ENCODE peak calls at places on chromosomes 11 and 22, in five cellular contexts. One of them, this sample, is unnamed.

GRCh38 chr11:80146231-80146630 is 705.4 kb upstream of the TENM4 start:
- DNase-seq in testis: no peak
- DNase-seq in lower lobe of right lung: no peak
- DNase-seq in B cell: no peak
- DNase-seq in heart left ventricle: no peak
- DNase-seq in this sample: no peak

GRCh38 chr11:848380-848931 is 5.8 kb downstream of the TSPAN4 start:
- DNase-seq in heart left ventricle: peak
- DNase-seq in B cell: peak
- DNase-seq in lower lobe of right lung: no peak
- DNase-seq in testis: no peak
- DNase-seq in this sample: peak

GRCh38 chr11:48024635-48025071 is 44.3 kb downstream of the PTPRJ start:
- DNase-seq in testis: no peak
- DNase-seq in B cell: no peak
- DNase-seq in lower lobe of right lung: no peak
- DNase-seq in heart left ventricle: no peak
- DNase-seq in this sample: no peak

GRCh38 chr11:35524780-35525179 is 636 bp downstream of the PAMR1 start:
- DNase-seq in testis: no peak
- DNase-seq in lower lobe of right lung: no peak
- DNase-seq in heart left ventricle: no peak
- DNase-seq in B cell: no peak
- DNase-seq in this sample: no peak

GRCh38 chr11:126837581-126837980 is 163.0 kb downstream of the KIRREL3 start:
- DNase-seq in B cell: no peak
- DNase-seq in heart left ventricle: no peak
- DNase-seq in lower lobe of right lung: no peak
- DNase-seq in testis: no peak
- DNase-seq in this sample: no peak

GRCh38 chr11:65391007-65391406 is 4.6 kb downstream of the FRMD8 start:
- DNase-seq in lower lobe of right lung: no peak
- DNase-seq in heart left ventricle: peak
- DNase-seq in B cell: no peak
- DNase-seq in testis: peak
- DNase-seq in this sample: peak

GRCh38 chr11:119536801-119537200 is 113.8 kb upstream of the THY1 start:
- DNase-seq in heart left ventricle: no peak
- DNase-seq in lower lobe of right lung: no peak
- DNase-seq in testis: no peak
- DNase-seq in B cell: no peak
- DNase-seq in this sample: no peak

GRCh38 chr11:3121931-3122774 is 43.0 kb downstream of the OSBPL5 start:
- DNase-seq in heart left ventricle: peak
- DNase-seq in testis: no peak
- DNase-seq in B cell: peak
- DNase-seq in lower lobe of right lung: peak
- DNase-seq in this sample: no peak

GRCh38 chr11:47950396-47950795 is 30.0 kb upstream of the PTPRJ start:
- DNase-seq in heart left ventricle: no peak
- DNase-seq in lower lobe of right lung: peak
- DNase-seq in testis: no peak
- DNase-seq in B cell: peak
- DNase-seq in this sample: no peak

GRCh38 chr22:20524004-20524481 is 16.6 kb downstream of the MED15 start:
- DNase-seq in lower lobe of right lung: no peak
- DNase-seq in B cell: no peak
- DNase-seq in heart left ventricle: no peak
- DNase-seq in testis: peak
- DNase-seq in this sample: no peak

GRCh38 chr22:20528405-20528978 is 21.1 kb downstream of the MED15 start:
- DNase-seq in B cell: no peak
- DNase-seq in lower lobe of right lung: peak
- DNase-seq in testis: no peak
- DNase-seq in heart left ventricle: no peak
- DNase-seq in this sample: no peak

GRCh38 chr22:20525048-20525447 is 17.6 kb downstream of the MED15 start:
- DNase-seq in B cell: no peak
- DNase-seq in lower lobe of right lung: no peak
- DNase-seq in heart left ventricle: no peak
- DNase-seq in testis: no peak
- DNase-seq in this sample: no peak

GRCh38 chr22:20526305-20526627 is 18.9 kb downstream of the MED15 start:
- DNase-seq in testis: no peak
- DNase-seq in heart left ventricle: no peak
- DNase-seq in lower lobe of right lung: no peak
- DNase-seq in B cell: no peak
- DNase-seq in this sample: no peak

DNA sequence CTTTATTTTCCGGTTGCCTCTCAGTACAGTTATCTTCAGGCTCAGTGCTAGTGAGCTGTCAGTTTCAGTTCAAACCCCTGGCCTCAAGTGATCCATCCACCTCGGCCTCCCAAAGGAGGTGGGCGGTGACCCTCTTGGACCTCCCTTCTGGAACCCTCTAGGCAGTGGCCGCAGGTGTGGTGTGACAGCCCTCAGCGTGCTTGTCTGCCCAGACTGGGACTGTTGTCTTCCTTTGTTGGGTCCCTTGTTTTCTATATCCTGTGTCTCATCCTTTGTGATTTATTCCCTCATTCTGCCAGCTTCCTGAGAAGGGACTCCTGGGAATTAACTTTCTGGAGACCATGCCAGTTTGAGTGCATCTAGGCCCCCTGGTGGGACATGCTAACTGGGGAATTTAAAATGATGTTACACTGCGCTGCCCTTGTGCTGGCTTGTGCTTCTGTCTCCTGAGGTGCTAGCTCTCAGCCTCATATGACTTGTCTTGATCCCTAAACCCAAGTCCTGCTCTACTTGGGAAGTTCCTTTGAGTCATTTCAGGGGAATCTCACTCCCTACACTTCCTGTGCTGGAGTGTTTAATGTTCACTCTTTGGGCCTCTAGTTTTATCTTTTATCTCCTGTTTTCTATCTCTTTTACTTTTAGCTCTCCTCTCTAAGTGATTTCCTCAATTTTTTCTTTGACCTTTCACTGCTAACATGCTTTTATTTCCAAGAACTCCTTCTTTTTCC is 19.4 kb downstream of the MED15 start:
- DNase-seq in B cell: no peak
- DNase-seq in lower lobe of right lung: no peak
- DNase-seq in heart left ventricle: no peak
- DNase-seq in testis: no peak
- DNase-seq in this sample: no peak
- TF ChIP-seq CTCF in B cell: no peak
- TF ChIP-seq CTCF in lower lobe of right lung: no peak
- TF ChIP-seq CTCF in heart left ventricle: no peak
- TF ChIP-seq CTCF in testis: no peak
- TF ChIP-seq CTCF in this sample: no peak

DNA sequence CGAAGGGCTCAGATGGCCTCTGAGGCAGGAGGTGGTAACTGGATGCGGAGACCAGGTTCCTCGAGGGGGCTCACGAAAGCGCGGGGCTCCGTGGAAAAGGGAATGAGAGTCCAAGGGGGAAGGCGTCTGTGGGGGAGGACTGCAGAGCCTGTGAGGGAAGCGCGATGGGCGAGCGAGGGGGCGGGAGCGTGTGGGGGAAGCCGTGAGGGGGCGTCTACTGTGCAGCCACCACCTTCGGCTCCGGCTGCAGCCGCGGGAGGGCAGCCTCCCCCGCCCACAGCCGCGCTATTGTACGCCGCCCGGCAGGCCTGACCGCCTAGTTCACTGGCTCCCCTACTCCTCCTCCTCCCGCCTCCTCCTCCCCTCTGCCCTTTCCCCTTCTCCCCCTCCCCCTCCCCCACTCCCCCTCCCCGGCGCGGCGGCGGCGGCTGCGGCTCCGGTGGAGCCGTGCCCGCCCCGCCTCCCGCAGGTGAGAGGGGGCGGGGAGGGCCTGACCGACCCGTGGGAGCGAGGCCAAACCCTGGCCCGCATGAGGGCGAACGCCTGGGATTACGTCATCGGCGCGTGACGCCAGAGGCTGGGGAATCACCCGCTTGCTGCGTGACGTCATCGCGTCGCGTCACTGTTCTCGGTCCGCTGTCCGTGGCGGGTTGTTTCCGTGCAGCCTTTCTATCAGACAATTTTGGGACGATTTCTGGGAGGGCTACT is at the start of gene PAK1:
- DNase-seq in lower lobe of right lung: peak
- DNase-seq in testis: peak
- DNase-seq in B cell: peak
- DNase-seq in heart left ventricle: peak
- DNase-seq in this sample: peak
- TF ChIP-seq CTCF in lower lobe of right lung: peak
- TF ChIP-seq CTCF in testis: no peak
- TF ChIP-seq CTCF in B cell: peak
- TF ChIP-seq CTCF in heart left ventricle: peak
- TF ChIP-seq CTCF in this sample: no peak

GRCh38 chr11:12137005-12137690 is 26.8 kb downstream of the MICAL2 start:
- DNase-seq in testis: no peak
- DNase-seq in B cell: no peak
- DNase-seq in lower lobe of right lung: peak
- DNase-seq in heart left ventricle: no peak
- DNase-seq in this sample: no peak

GRCh38 chr11:12132790-12133145 is 22.4 kb downstream of the MICAL2 start:
- DNase-seq in lower lobe of right lung: no peak
- DNase-seq in B cell: no peak
- DNase-seq in heart left ventricle: no peak
- DNase-seq in testis: no peak
- DNase-seq in this sample: no peak

GRCh38 chr11:12134239-12134590 is 23.8 kb downstream of the MICAL2 start:
- DNase-seq in heart left ventricle: peak
- DNase-seq in B cell: no peak
- DNase-seq in testis: no peak
- DNase-seq in lower lobe of right lung: peak
- DNase-seq in this sample: no peak

GRCh38 chr11:12133539-12134238 is 23.3 kb downstream of the MICAL2 start:
- DNase-seq in B cell: no peak
- DNase-seq in testis: no peak
- DNase-seq in heart left ventricle: no peak
- DNase-seq in lower lobe of right lung: no peak
- DNase-seq in this sample: no peak

GRCh38 chr11:12135185-12135584 is 24.8 kb downstream of the MICAL2 start:
- DNase-seq in testis: no peak
- DNase-seq in heart left ventricle: no peak
- DNase-seq in B cell: no peak
- DNase-seq in lower lobe of right lung: no peak
- DNase-seq in this sample: no peak
- TF ChIP-seq CTCF in testis: no peak
- TF ChIP-seq CTCF in heart left ventricle: no peak
- TF ChIP-seq CTCF in B cell: no peak
- TF ChIP-seq CTCF in lower lobe of right lung: no peak
- TF ChIP-seq CTCF in this sample: no peak

GRCh38 chr11:123741159-123741951 is at the start of gene ZNF202:
- DNase-seq in heart left ventricle: peak
- DNase-seq in B cell: peak
- DNase-seq in testis: peak
- DNase-seq in lower lobe of right lung: peak
- DNase-seq in this sample: peak
- TF ChIP-seq CTCF in heart left ventricle: no peak
- TF ChIP-seq CTCF in B cell: no peak
- TF ChIP-seq CTCF in testis: peak
- TF ChIP-seq CTCF in lower lobe of right lung: peak
- TF ChIP-seq CTCF in this sample: no peak